ENCODE peak calls at places on chromosomes 11 and 22, in ten cellular contexts. O is DND-41; N is neural crest cell; Y is neural progenitor cell; I is activated T-cell treated with anti-CD3 and anti-CD28 coated beads for 1 hour; G is activated CD4-positive, alpha-beta T cell treated with anti-CD3 and anti-CD28 coated beads, Interleukin-2, amount 50 U/mL, for 24 hours; Z is Right ventricle myocardium inferior; E is HCEC 1CT; C is NCI-H146; X is stimulated activated CD8-positive, alpha-beta memory T cell treated with anti-CD3 and anti-CD28 coated beads, Interleukin-15, amount 100 ng/mL, for 1 hour. W is an unnamed sample.

GRCh38 chr11:31442086-31442485 is 67.3 kb downstream of the IMMP1L start:
- DNase-seq in O (no peak), N (no peak), Y (peak; percentile 70), I (no peak), G (no peak), Z (no peak), E (no peak), C (peak; percentile 98), X (no peak), W (no peak)

GRCh38 chr22:33271390-33272161 is 213.4 kb upstream of the SYN3 start:
- DNase-seq in O (no peak), N (no peak), Y (peak; percentile 13), I (no peak), G (no peak), Z (peak; percentile 77), E (no peak), C (no peak), X (no peak), W (no peak)

GRCh38 chr11:78744202-78744601 is 169.5 kb upstream of the NARS2 start:
- DNase-seq in O (no peak), N (no peak), Y (no peak), I (no peak), G (no peak), Z (no peak), E (no peak), C (no peak), X (no peak), W (no peak)

GRCh38 chr11:116078101-116078561 is 573.9 kb upstream of the CADM1 start:
- DNase-seq in O (no peak), N (peak; percentile 22), Y (peak; percentile 80), I (no peak), G (no peak), Z (no peak), E (no peak), C (peak; percentile 76), X (no peak), W (no peak)

GRCh38 chr11:11988099-11988651 is 20.3 kb downstream of the DKK3 start:
- DNase-seq in O (no peak), N (no peak), Y (no peak), I (no peak), G (no peak), Z (no peak), E (peak; percentile 80), C (no peak), X (no peak), W (no peak)

GRCh38 chr22:34950480-34950879 is 115.5 kb upstream of the ISX start:
- DNase-seq in O (no peak), N (no peak), Y (peak; percentile 21), I (no peak), G (no peak), Z (no peak), E (no peak), C (no peak), X (no peak), W (no peak)

GRCh38 chr22:35950262-35950661 is 78.4 kb downstream of the RBFOX2 start:
- DNase-seq in O (no peak), N (no peak), Y (peak; percentile 36), I (no peak), G (no peak), Z (no peak), E (no peak), C (no peak), X (no peak), W (no peak)

GRCh38 chr11:72781313-72782080 is 12.3 kb downstream of the STARD10 start:
- DNase-seq in O (peak; percentile 51), N (no peak), Y (peak; percentile 70), I (peak; percentile 44), G (peak; percentile 35), Z (no peak), E (no peak), C (peak; percentile 66), X (peak; percentile 31), W (peak; percentile 53)

GRCh38 chr11:16767137-16767536 is 28.7 kb downstream of the C11orf58 start:
- DNase-seq in O (no peak), N (no peak), Y (no peak), I (no peak), G (no peak), Z (no peak), E (no peak), C (no peak), X (no peak), W (no peak)

GRCh38 chr22:23787600-23787896 is 782 bp downstream of the SMARCB1 start:
- DNase-seq in O (no peak), N (no peak), Y (no peak), I (no peak), G (no peak), Z (no peak), E (no peak), C (no peak), X (no peak), W (no peak)

GRCh38 chr11:12393691-12394090 is 16.3 kb downstream of the PARVA start:
- DNase-seq in O (no peak), N (no peak), Y (no peak), I (no peak), G (no peak), Z (no peak), E (no peak), C (no peak), X (no peak), W (no peak)

GRCh38 chr11:103532133-103532788 is 423.0 kb downstream of the DYNC2H1 start:
- DNase-seq in O (no peak), N (no peak), Y (no peak), I (no peak), G (no peak), Z (no peak), E (peak; percentile 90), C (no peak), X (no peak), W (no peak)

GRCh38 chr22:48366056-48366455 is 1461.6 kb downstream of the BRD1 start:
- DNase-seq in O (no peak), N (no peak), Y (no peak), I (no peak), G (no peak), Z (no peak), E (no peak), C (no peak), X (no peak), W (no peak)

GRCh38 chr22:46452195-46453005 is 85.0 kb downstream of the CELSR1 start:
- DNase-seq in O (no peak), N (no peak), Y (no peak), I (no peak), G (no peak), Z (peak; percentile 59), E (no peak), C (no peak), X (no peak), W (no peak)

GRCh38 chr11:3165916-3166267 is 782 bp upstream of the OSBPL5 start:
- DNase-seq in O (no peak), N (no peak), Y (no peak), I (no peak), G (no peak), Z (peak; percentile 50), E (no peak), C (no peak), X (no peak), W (no peak)

GRCh38 chr11:111707039-111707690 is 59.0 kb downstream of the PPP2R1B start:
- DNase-seq in O (no peak), N (no peak), Y (no peak), I (no peak), G (no peak), Z (no peak), E (no peak), C (no peak), X (no peak), W (no peak)

GRCh38 chr11:61974766-61975631 is 7.6 kb upstream of the FTH1 start:
- DNase-seq in O (no peak), N (no peak), Y (no peak), I (no peak), G (no peak), Z (no peak), E (no peak), C (no peak), X (no peak), W (no peak)

GRCh38 chr11:95068549-95068948 is 1.8 kb downstream of the SRSF8 start:
- DNase-seq in O (peak; percentile 84), N (peak; percentile 45), Y (peak; percentile 67), I (peak; percentile 38), G (peak; percentile 67), Z (peak; percentile 80), E (peak; percentile 91), C (peak; percentile 28), X (peak; percentile 24), W (peak; percentile 41)

GRCh38 chr22:37802310-37803194 is 5.2 kb upstream of the GCAT start:
- DNase-seq in O (peak; percentile 76), N (peak; percentile 66), Y (peak; percentile 90), I (no peak), G (no peak), Z (peak; percentile 83), E (no peak), C (peak; percentile 61), X (no peak), W (no peak)

GRCh38 chr22:26821854-26822253 is 164.5 kb downstream of the MIAT start:
- DNase-seq in O (no peak), N (no peak), Y (no peak), I (no peak), G (no peak), Z (no peak), E (no peak), C (no peak), X (no peak), W (no peak)

GRCh38 chr11:79226136-79226535 is 214.7 kb downstream of the TENM4 start:
- DNase-seq in O (no peak), N (no peak), Y (no peak), I (no peak), G (no peak), Z (no peak), E (no peak), C (no peak), X (no peak), W (no peak)

GRCh38 chr22:39518996-39519680 is 1.2 kb upstream of the ATF4 start:
- DNase-seq in O (peak; percentile 52), N (no peak), Y (peak; percentile 60), I (no peak), G (no peak), Z (no peak), E (peak; percentile 30), C (peak; percentile 44), X (no peak), W (no peak)

GRCh38 chr22:38348751-38349496 is 31.7 kb upstream of the CSNK1E start:
- DNase-seq in O (no peak), N (no peak), Y (no peak), I (no peak), G (no peak), Z (peak; percentile 32), E (no peak), C (no peak), X (no peak), W (no peak)

GRCh38 chr11:95605271-95605940 is 184.2 kb downstream of the FAM76B start:
- DNase-seq in O (no peak), N (no peak), Y (no peak), I (no peak), G (no peak), Z (no peak), E (no peak), C (no peak), X (no peak), W (no peak)

GRCh38 chr22:35971418-35972119 is 57.1 kb downstream of the RBFOX2 start:
- DNase-seq in O (no peak), N (no peak), Y (no peak), I (no peak), G (no peak), Z (no peak), E (peak; percentile 86), C (no peak), X (no peak), W (no peak)

GRCh38 chr22:35782504-35782903 is 64.8 kb downstream of the APOL5 start:
- DNase-seq in O (no peak), N (no peak), Y (no peak), I (no peak), G (no peak), Z (no peak), E (no peak), C (no peak), X (no peak), W (no peak)

GRCh38 chr11:689630-690029 is 5.4 kb downstream of the DEAF1 start:
- DNase-seq in O (no peak), N (no peak), Y (no peak), I (no peak), G (no peak), Z (no peak), E (no peak), C (no peak), X (no peak), W (no peak)

GRCh38 chr11:27205269-27205668 is 157.7 kb downstream of the CCDC34 start:
- DNase-seq in O (no peak), N (no peak), Y (no peak), I (no peak), G (no peak), Z (no peak), E (no peak), C (no peak), X (no peak), W (no peak)

W was measured in activated T-helper 9 cell treated with anti-CD3 and anti-CD28 coated beads, Interleukin-2, amount 50 U/mL, for 16 hours.